ENCODE peak calls at places on chromosome 13, in four cellular contexts. One of them, this sample, is unnamed.

GRCh38 chr13:64127856-64128255 is 2712.2 kb upstream of the PCDH20 start:
- DNase-seq in activated CD4-positive, alpha-beta T cell treated with anti-CD3 and anti-CD28 coated beads for 36 hours: no peak
- DNase-seq in fibroblast of lung: no peak
- DNase-seq in AG10803: no peak
- DNase-seq in this sample: no peak

GRCh38 chr13:27043013-27043412 is 128.6 kb downstream of the USP12 start:
- DNase-seq in AG10803: peak
- DNase-seq in activated CD4-positive, alpha-beta T cell treated with anti-CD3 and anti-CD28 coated beads for 36 hours: peak
- DNase-seq in fibroblast of lung: peak
- DNase-seq in this sample: peak

GRCh38 chr13:112245179-112245724 is 130.9 kb upstream of the SPACA7 start:
- DNase-seq in fibroblast of lung: no peak
- DNase-seq in activated CD4-positive, alpha-beta T cell treated with anti-CD3 and anti-CD28 coated beads for 36 hours: no peak
- DNase-seq in AG10803: no peak
- DNase-seq in this sample: no peak

GRCh38 chr13:21043898-21044297 is 17.5 kb downstream of the LATS2 start:
- DNase-seq in activated CD4-positive, alpha-beta T cell treated with anti-CD3 and anti-CD28 coated beads for 36 hours: no peak
- DNase-seq in AG10803: peak
- DNase-seq in fibroblast of lung: peak
- DNase-seq in this sample: peak

GRCh38 chr13:35714096-35714495 is 237.6 kb upstream of the MAB21L1 start:
- DNase-seq in activated CD4-positive, alpha-beta T cell treated with anti-CD3 and anti-CD28 coated beads for 36 hours: no peak
- DNase-seq in fibroblast of lung: no peak
- DNase-seq in AG10803: no peak
- DNase-seq in this sample: no peak

GRCh38 chr13:77448689-77449088 is 86.8 kb upstream of the SCEL start:
- DNase-seq in fibroblast of lung: no peak
- DNase-seq in AG10803: no peak
- DNase-seq in activated CD4-positive, alpha-beta T cell treated with anti-CD3 and anti-CD28 coated beads for 36 hours: no peak
- DNase-seq in this sample: no peak

GRCh38 chr13:99809931-99810330 is 161.6 kb downstream of the ZIC5 start:
- DNase-seq in activated CD4-positive, alpha-beta T cell treated with anti-CD3 and anti-CD28 coated beads for 36 hours: no peak
- DNase-seq in AG10803: no peak
- DNase-seq in fibroblast of lung: no peak
- DNase-seq in this sample: no peak

GRCh38 chr13:21933001-21933400 is 262.1 kb downstream of the FGF9 start:
- DNase-seq in AG10803: no peak
- DNase-seq in fibroblast of lung: no peak
- DNase-seq in activated CD4-positive, alpha-beta T cell treated with anti-CD3 and anti-CD28 coated beads for 36 hours: no peak
- DNase-seq in this sample: peak

GRCh38 chr13:44786724-44787123 is 202.5 kb downstream of the NUFIP1 start:
- DNase-seq in activated CD4-positive, alpha-beta T cell treated with anti-CD3 and anti-CD28 coated beads for 36 hours: no peak
- DNase-seq in fibroblast of lung: no peak
- DNase-seq in AG10803: no peak
- DNase-seq in this sample: no peak

GRCh38 chr13:77359171-77359570 is 32.3 kb upstream of the MYCBP2 start:
- DNase-seq in AG10803: peak
- DNase-seq in fibroblast of lung: peak
- DNase-seq in activated CD4-positive, alpha-beta T cell treated with anti-CD3 and anti-CD28 coated beads for 36 hours: no peak
- DNase-seq in this sample: no peak